ENCODE peak calls at places on chromosomes 11 and 22, in seven cellular contexts. D, K, B, Q, A, P and X are unnamed samples.

GRCh38 chr22:20002098-20002497 is 14.5 kb downstream of the ARVCF start:
- DNase-seq in D (no peak), Q (no peak), B (no peak), A (no peak), K (no peak), P (no peak), X (peak)

GRCh38 chr11:39458481-39458880 is 2001.0 kb downstream of the LRRC4C start:
- DNase-seq in Q (no peak), K (no peak), A (no peak), B (no peak), P (no peak), D (no peak), X (no peak)

GRCh38 chr22:23088199-23088604 is 17.9 kb downstream of the GNAZ start:
- DNase-seq in A (no peak), B (peak), K (no peak), P (no peak), Q (no peak), D (peak), X (no peak)

GRCh38 chr11:19220903-19221682 is 19.3 kb upstream of the CSRP3 start:
- DNase-seq in D (no peak), B (no peak), A (no peak), Q (no peak), P (no peak), K (no peak), X (peak)

GRCh38 chr22:29342577-29343312 is 27.2 kb upstream of the RASL10A start:
- DNase-seq in Q (no peak), A (no peak), B (no peak), P (no peak), D (no peak), K (no peak), X (no peak)

GRCh38 chr11:46055371-46055770 is 65.9 kb downstream of the PHF21A start:
- DNase-seq in Q (no peak), D (peak), K (peak), A (no peak), P (no peak), B (no peak), X (no peak)

GRCh38 chr11:134579709-134580634 is 167.9 kb upstream of the B3GAT1 start:
- DNase-seq in P (no peak), K (no peak), D (no peak), B (no peak), Q (no peak), A (no peak), X (no peak)

GRCh38 chr11:105609832-105610781 is at the start of gene GRIA4:
- DNase-seq in D (no peak), K (peak), P (no peak), Q (no peak), A (no peak), B (peak), X (peak)

GRCh38 chr11:19781351-19781750 is 68.7 kb downstream of the NAV2 start:
- DNase-seq in A (no peak), K (no peak), P (no peak), Q (no peak), B (no peak), D (no peak), X (no peak)

GRCh38 chr11:72696866-72697428 is 22.7 kb upstream of the PDE2A start:
- DNase-seq in A (no peak), Q (no peak), K (no peak), B (no peak), P (no peak), D (no peak), X (no peak)

GRCh38 chr11:129237880-129238638 is 45.9 kb upstream of the ARHGAP32 start:
- DNase-seq in K (no peak), B (no peak), Q (no peak), P (no peak), D (no peak), A (no peak), X (no peak)

GRCh38 chr22:35995772-35996171 is 32.9 kb downstream of the RBFOX2 start:
- DNase-seq in P (no peak), B (no peak), D (peak), A (peak), K (peak), Q (no peak), X (no peak)